ENCODE peak calls at places on chromosomes 4 and X, in four cellular contexts. I is transverse colon, N is thyroid gland, B is GM06990. W is an unnamed sample.

GRCh38 chrX:97322401-97322800 is 438.7 kb downstream of the RPA4 start:
- DNase-seq in N (no peak), I (no peak), B (no peak), W (peak; percentile 8)

GRCh38 chrX:22247169-22247568 is 25.5 kb upstream of the CBLL2 start:
- DNase-seq in B (no peak), N (no peak), I (no peak), W (peak; percentile 54)

GRCh38 chr4:36399762-36400353 is 118.4 kb downstream of the DTHD1 start:
- DNase-seq in N (peak; percentile 33), I (peak; percentile 11), B (peak; percentile 20), W (no peak)

GRCh38 chr4:17911608-17912007 is 100.8 kb downstream of the NCAPG start:
- DNase-seq in I (no peak), B (no peak), N (no peak), W (no peak)

GRCh38 chr4:99467908-99468307 is 32.8 kb upstream of the ADH7 start:
- DNase-seq in N (no peak), B (no peak), I (no peak), W (no peak)

GRCh38 chr4:82782626-82783025 is 16.0 kb downstream of the SCD5 start:
- DNase-seq in I (no peak), B (no peak), N (peak; percentile 19), W (no peak)

GRCh38 chr4:131499139-131499873 is 1649.8 kb upstream of the PCDH10 start:
- DNase-seq in N (no peak), I (no peak), B (no peak), W (peak; percentile 33)

GRCh38 chr4:15702941-15703403 is at the start of gene BST1:
- DNase-seq in I (peak; percentile 81), N (peak; percentile 51), B (peak; percentile 51), W (peak; percentile 63)

GRCh38 chr4:18069806-18070205 is 48.3 kb upstream of the LCORL start:
- DNase-seq in N (no peak), I (no peak), B (no peak), W (no peak)

GRCh38 chr4:87152310-87153061 is 67.9 kb downstream of the KLHL8 start:
- DNase-seq in B (no peak), N (peak; percentile 64), I (no peak), W (no peak)

GRCh38 chrX:110180928-110181310 is 137.0 kb downstream of the AMMECR1 start:
- DNase-seq in B (no peak), I (no peak), N (no peak), W (peak; percentile 58)

GRCh38 chr4:40367451-40367850 is 32.3 kb downstream of the CHRNA9 start:
- DNase-seq in N (peak; percentile 27), I (no peak), B (no peak), W (no peak)

GRCh38 chr4:98482847-98483806 is 175.3 kb downstream of the TSPAN5 start:
- DNase-seq in I (no peak), B (peak; percentile 57), N (no peak), W (no peak)

GRCh38 chrX:28591542-28591941 is 4.3 kb downstream of the IL1RAPL1 start:
- DNase-seq in B (no peak), N (no peak), I (no peak), W (no peak)

GRCh38 chr4:40992472-40993298 is 221.7 kb downstream of the APBB2 start:
- DNase-seq in B (peak; percentile 77), I (no peak), N (no peak), W (peak; percentile 78)

GRCh38 chr4:8268211-8268610 is 1.3 kb upstream of the HTRA3 start:
- DNase-seq in I (no peak), B (no peak), N (no peak), W (no peak)

GRCh38 chr4:6478546-6479220 is 6.3 kb upstream of the PPP2R2C start:
- DNase-seq in I (no peak), B (no peak), N (no peak), W (no peak)

GRCh38 chrX:54808109-54808604 is 612 bp downstream of the MAGED2 start:
- DNase-seq in B (no peak), N (peak; percentile 70), I (peak; percentile 65), W (no peak)

GRCh38 chrX:120575379-120576114 is 14.8 kb upstream of the CUL4B start:
- DNase-seq in N (no peak), B (no peak), I (no peak), W (no peak)

GRCh38 chrX:30612250-30612655 is 34.7 kb upstream of the TASL start:
- DNase-seq in I (no peak), B (no peak), N (no peak), W (no peak)

GRCh38 chr4:38930696-38931095 is 63.1 kb downstream of the FAM114A1 start:
- DNase-seq in B (no peak), I (no peak), N (no peak), W (no peak)

GRCh38 chrX:46408553-46409407 is 136.4 kb downstream of the ZNF674 start:
- DNase-seq in B (peak; percentile 1), I (peak; percentile 78), N (peak; percentile 69), W (peak; percentile 84)

GRCh38 chrX:110032534-110033161 is 29.7 kb downstream of the TMEM164 start:
- DNase-seq in B (no peak), N (no peak), I (no peak), W (no peak)

GRCh38 chr4:66688674-66689073 is 856.6 kb downstream of the CENPC start:
- DNase-seq in N (no peak), B (no peak), I (no peak), W (peak; percentile 80)

GRCh38 chr4:149755969-149756368 is 59.7 kb downstream of the IQCM start:
- DNase-seq in B (no peak), N (no peak), I (no peak), W (no peak)

GRCh38 chrX:148380614-148381561 is 119.5 kb upstream of the AFF2 start:
- DNase-seq in I (peak; percentile 11), B (peak; percentile 46), N (no peak), W (no peak)

GRCh38 chr4:125323547-125324100 is 8.9 kb downstream of the FAT4 start:
- DNase-seq in I (no peak), B (no peak), N (peak; percentile 32), W (peak; percentile 81)

GRCh38 chr4:19381068-19381467 is 870.6 kb upstream of the SLIT2 start:
- DNase-seq in N (no peak), I (no peak), B (no peak), W (peak; percentile 70)

GRCh38 chr4:73375328-73375741 is 28.8 kb upstream of the ALB start:
- DNase-seq in I (no peak), N (no peak), B (no peak), W (no peak)

GRCh38 chrX:74133156-74133796 is 170.7 kb upstream of the ZCCHC13 start:
- DNase-seq in B (peak; percentile 12), N (no peak), I (no peak), W (peak; percentile 88)

GRCh38 chrX:9429767-9430166 is 35.1 kb upstream of the TBL1X start:
- DNase-seq in B (no peak), N (peak; percentile 40), I (no peak), W (no peak)

GRCh38 chr4:65645185-65645584 is 25.1 kb downstream of the EPHA5 start:
- DNase-seq in I (no peak), N (no peak), B (no peak), W (peak; percentile 71)

GRCh38 chr4:75973770-75974169 is 17.0 kb downstream of the SDAD1 start:
- DNase-seq in I (no peak), N (no peak), B (no peak), W (no peak)
- H3K4me3 ChIP-seq in I (no peak overlapping the region), N (no peak overlapping the region), B (no peak overlapping the region), W (no peak overlapping the region)

GRCh38 chrX:78625292-78625909 is 33.7 kb downstream of the RTL3 start:
- DNase-seq in I (no peak), B (no peak), N (no peak), W (no peak)
- TF ChIP-seq CTCF in I (no peak), B (no peak), N (no peak), W (no peak)

DNA sequence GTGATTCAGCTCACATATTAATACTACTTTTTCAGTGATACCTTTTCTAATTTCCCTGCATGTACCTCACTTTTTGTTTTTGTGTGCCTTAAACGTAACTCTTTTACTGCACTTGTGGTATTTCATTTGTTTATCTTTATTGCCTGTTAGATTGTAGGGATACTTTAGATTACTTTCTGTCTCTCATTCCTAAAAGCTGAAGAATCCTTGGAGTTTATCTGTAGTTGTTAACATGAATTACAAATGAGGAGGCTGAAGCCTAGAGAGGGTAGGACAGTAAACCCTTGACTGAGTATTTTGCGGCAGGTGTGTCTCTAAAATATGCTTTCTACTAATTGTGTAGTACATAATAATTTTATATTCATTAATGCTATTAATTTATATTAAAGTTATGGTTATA is 34.9 kb downstream of the BMP2K start:
- DNase-seq in I (no peak), B (no peak), N (no peak), W (no peak)
- H3K4me3 ChIP-seq in I (no peak overlapping the region), B (no peak overlapping the region), N (no peak overlapping the region), W (no peak overlapping the region)

GRCh38 chr4:175807596-175807995 is 4.5 kb downstream of the GPM6A start:
- DNase-seq in I (no peak), N (no peak), B (no peak), W (no peak)
- TF ChIP-seq CTCF in I (no peak), N (no peak), B (no peak), W (no peak)

GRCh38 chr4:146640021-146640425 is 1.3 kb downstream of the POU4F2 start:
- DNase-seq in I (no peak), N (no peak), B (no peak), W (no peak)
- H3K4me3 ChIP-seq in I (no peak overlapping the region), N (no peak overlapping the region), B (no peak overlapping the region), W (no peak overlapping the region)

GRCh38 chr4:147019061-147019460 is 73.4 kb upstream of the TTC29 start:
- DNase-seq in B (no peak), N (peak; percentile 69), I (peak; percentile 59), W (peak; percentile 77)
- TF ChIP-seq CTCF in B (peak; percentile 68), N (peak; percentile 66), I (peak; percentile 60), W (peak; percentile 74)

DNA sequence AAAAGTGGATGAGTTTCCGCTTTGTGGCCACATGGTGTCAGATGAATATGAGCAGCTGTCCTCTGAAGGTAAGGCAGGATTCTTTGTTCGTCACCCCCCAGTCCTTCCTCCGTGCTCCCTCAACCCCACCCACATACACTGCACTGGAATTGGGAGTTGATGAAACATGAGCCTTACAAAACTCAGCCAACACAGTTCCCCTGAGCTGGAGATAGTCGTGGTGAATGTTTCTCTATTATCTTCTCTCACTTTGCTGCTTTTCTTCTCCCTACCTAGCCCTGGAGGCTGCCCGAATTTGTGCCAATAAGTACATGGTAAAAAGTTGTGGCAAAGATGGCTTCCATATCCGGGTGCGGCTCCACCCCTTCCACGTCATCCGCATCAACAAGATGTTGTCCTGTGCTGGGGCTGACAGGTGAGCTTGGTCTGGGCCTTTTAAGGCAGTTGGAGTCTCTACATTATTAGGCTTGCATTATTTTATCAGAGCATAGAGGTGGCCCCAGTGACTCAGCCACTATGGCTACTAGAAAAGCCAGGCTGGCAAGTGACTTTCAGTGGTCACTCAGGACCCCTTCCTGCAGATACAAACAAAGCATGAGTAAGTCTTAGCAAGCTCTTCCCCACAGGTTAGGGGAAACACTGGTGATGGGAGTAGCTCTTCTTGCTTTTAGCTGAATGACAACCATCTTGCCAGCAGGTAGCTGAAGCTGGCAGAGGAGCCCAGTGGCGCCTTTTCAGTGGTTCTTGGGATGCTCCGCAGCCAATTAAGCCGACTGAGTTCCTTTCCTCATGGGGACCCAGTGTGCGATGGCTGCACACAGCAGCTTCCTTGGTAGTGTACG is 1.6 kb downstream of the RPL10 start:
- DNase-seq in I (no peak), B (no peak), N (no peak), W (no peak)
- H3K4me3 ChIP-seq in I (peak overlapping the region; percentile 84), B (peak overlapping the region; percentile 89), N (no peak overlapping the region), W (peak overlapping the region; percentile 71)

W was measured in fibroblast of the aortic adventitia.